ENCODE peak calls at places on chromosomes 2 and 18, in four cellular contexts. U is EL; Q is stimulated activated naive CD8-positive, alpha-beta T cell treated with anti-CD3 and anti-CD28 coated beads, Interleukin-15, amount 100 ng/mL, for 72 hours; Z is AG04450. M is an unnamed sample.

GRCh38 chr18:60018801-60019462 is 119.1 kb downstream of the PMAIP1 start:
- DNase-seq in U (peak; percentile 47), Q (no peak), Z (no peak), M (no peak)

GRCh38 chr2:105546623-105546964 is 147.7 kb upstream of the FHL2 start:
- DNase-seq in U (no peak), Q (no peak), Z (no peak), M (no peak)

GRCh38 chr2:40403233-40403841 is 48.6 kb downstream of the SLC8A1 start:
- DNase-seq in U (peak; percentile 91), Q (no peak), Z (peak; percentile 53), M (peak; percentile 96)

GRCh38 chr18:63363951-63364350 is 3.1 kb downstream of the KDSR start:
- DNase-seq in U (no peak), Q (peak; percentile 19), Z (no peak), M (no peak)

GRCh38 chr2:157233506-157233905 is 24.0 kb upstream of the GALNT5 start:
- DNase-seq in U (peak; percentile 73), Q (no peak), Z (no peak), M (peak; percentile 82)

GRCh38 chr2:234038076-234038802 is 12.3 kb upstream of the SPP2 start:
- DNase-seq in U (no peak), Q (no peak), Z (no peak), M (peak; percentile 5)

GRCh38 chr2:38862481-38862880 is 13.3 kb downstream of the DHX57 start:
- DNase-seq in U (no peak), Q (no peak), Z (no peak), M (no peak)

GRCh38 chr2:76599732-76600368 is 889.1 kb upstream of the GCFC2 start:
- DNase-seq in U (peak; percentile 4), Q (peak; percentile 15), Z (peak; percentile 20), M (peak; percentile 65)

GRCh38 chr2:210626849-210627248 is 70.5 kb downstream of the CPS1 start:
- DNase-seq in U (peak; percentile 25), Q (no peak), Z (no peak), M (peak; percentile 5)

M was measured in cardiac fibroblast.